ENCODE peak calls at places on chromosomes 12 and 14, in four cellular contexts. F is A549, B is HepG2, G is K562. Z is an unnamed sample.

GRCh38 chr14:69624131-69624530 is 12.7 kb downstream of the SUSD6 start:
- DNase-seq in B (no peak), G (no peak), F (no peak), Z (no peak)

GRCh38 chr12:43362910-43363694 is 188.9 kb downstream of the ADAMTS20 start:
- DNase-seq in G (no peak), F (no peak), B (no peak), Z (no peak)

GRCh38 chr12:3032770-3033537 is 44.2 kb upstream of the TSPAN9 start:
- DNase-seq in B (no peak), G (no peak), F (no peak), Z (no peak)

GRCh38 chr14:100438678-100439592 is 115.8 kb downstream of the SLC25A47 start:
- DNase-seq in G (no peak), F (peak), B (peak), Z (no peak)

GRCh38 chr12:3182426-3182825 is 105.2 kb downstream of the TSPAN9 start:
- DNase-seq in G (no peak), F (no peak), B (no peak), Z (no peak)

GRCh38 chr12:10614056-10614370 is 604 bp upstream of the MAGOHB start:
- DNase-seq in F (no peak), B (no peak), G (no peak), Z (no peak)

GRCh38 chr14:90397401-90398314 is 829 bp downstream of the CALM1 start:
- DNase-seq in F (peak), G (peak), B (peak), Z (peak)

GRCh38 chr12:13190275-13190674 is 6.3 kb upstream of the EMP1 start:
- DNase-seq in G (no peak), F (no peak), B (no peak), Z (no peak)

GRCh38 chr14:22200977-22201605 is 387.9 kb downstream of the DAD1 start:
- DNase-seq in B (peak), F (peak), G (peak), Z (peak)

GRCh38 chr12:64608901-64609542 is 1.3 kb upstream of the RASSF3 start:
- DNase-seq in B (peak), F (peak), G (peak), Z (no peak)

GRCh38 chr12:7107181-7108041 is 1.6 kb downstream of the C1RL start:
- DNase-seq in F (no peak), B (no peak), G (peak), Z (no peak)

GRCh38 chr12:40106655-40107054 is 774 bp upstream of the SLC2A13 start:
- DNase-seq in G (no peak), B (no peak), F (no peak), Z (no peak)

GRCh38 chr12:92107094-92107493 is 38.6 kb downstream of the BTG1 start:
- DNase-seq in F (no peak), B (no peak), G (no peak), Z (no peak)

GRCh38 chr12:2384533-2385328 is 331.9 kb downstream of the CACNA1C start:
- DNase-seq in F (no peak), B (no peak), G (no peak), Z (no peak)

GRCh38 chr14:36317650-36318049 is 2.8 kb downstream of the MBIP start:
- DNase-seq in B (no peak), F (peak), G (no peak), Z (no peak)

GRCh38 chr12:111469406-111469805 is 63.7 kb downstream of the SH2B3 start:
- DNase-seq in G (no peak), B (no peak), F (no peak), Z (no peak)

GRCh38 chr12:124782132-124782531 is 81.5 kb downstream of the SCARB1 start:
- DNase-seq in B (no peak), G (no peak), F (no peak), Z (no peak)

GRCh38 chr14:106842687-106843086 is 1316.3 kb downstream of the TMEM121 start:
- DNase-seq in B (peak), F (peak), G (peak), Z (no peak)

GRCh38 chr14:25411933-25412757 is 362.2 kb upstream of the STXBP6 start:
- DNase-seq in B (no peak), G (peak), F (no peak), Z (peak)

GRCh38 chr12:5083955-5084849 is 40.5 kb downstream of the KCNA5 start:
- DNase-seq in B (peak), G (peak), F (peak), Z (no peak)

GRCh38 chr12:5085896-5086295 is 42.2 kb downstream of the KCNA5 start:
- DNase-seq in B (no peak), G (no peak), F (no peak), Z (no peak)

GRCh38 chr12:5087831-5088554 is 44.3 kb downstream of the KCNA5 start:
- DNase-seq in F (no peak), B (no peak), G (no peak), Z (no peak)

GRCh38 chr12:5094550-5094949 is 50.9 kb downstream of the KCNA5 start:
- DNase-seq in B (no peak), G (no peak), F (no peak), Z (no peak)

DNA sequence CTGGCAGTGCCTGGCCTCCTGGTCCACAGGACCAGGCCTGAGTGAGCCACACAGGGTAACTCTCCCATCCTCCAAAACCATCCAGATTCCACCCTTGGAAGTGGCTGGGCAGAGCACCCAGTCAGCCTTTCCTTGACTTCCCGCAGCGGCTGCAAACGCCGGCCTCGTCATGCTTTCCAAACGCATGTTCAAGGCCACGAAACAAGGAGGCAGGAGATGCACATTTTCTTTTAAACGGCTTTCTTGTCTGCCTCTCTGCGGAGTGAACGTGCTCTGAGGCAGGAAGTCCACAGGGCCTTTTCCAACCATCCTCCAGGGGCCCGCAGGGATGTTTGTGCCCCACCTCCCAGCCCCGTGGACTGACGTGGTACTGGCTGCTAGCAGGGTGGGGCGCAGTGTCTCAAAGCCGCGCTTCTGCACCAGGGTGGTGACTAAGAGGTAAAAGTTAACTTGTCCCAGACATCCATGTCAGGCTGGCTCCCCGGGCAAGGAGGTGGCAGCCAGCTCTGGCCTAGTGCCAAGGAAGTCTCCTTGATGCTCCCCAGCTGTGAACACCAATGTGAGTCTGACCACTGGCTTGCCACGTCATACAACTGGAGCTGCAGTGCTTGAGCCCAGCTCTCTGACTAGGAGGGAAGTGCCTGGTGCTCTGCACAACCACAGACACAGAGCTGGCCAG is 45.0 kb downstream of the KCNA5 start:
- DNase-seq in B (no peak), F (peak), G (no peak), Z (no peak)
- TF ChIP-seq HMGXB4 in B (no peak), F (no peak), G (no peak), Z (no peak)

GRCh38 chr12:82124711-82125110 is 233.5 kb downstream of the CCDC59 start:
- DNase-seq in B (no peak), F (no peak), G (no peak), Z (no peak)
- TF ChIP-seq JUN in B (no peak), F (no peak), G (no peak), Z (no peak)

GRCh38 chr14:63759454-63759853 is 31.6 kb upstream of the SGPP1 start:
- DNase-seq in G (no peak), B (no peak), F (no peak), Z (no peak)

GRCh38 chr14:63752449-63753169 is 24.7 kb upstream of the SGPP1 start:
- DNase-seq in G (no peak), F (no peak), B (peak), Z (no peak)

GRCh38 chr14:63761356-63762117 is 33.7 kb upstream of the SGPP1 start:
- DNase-seq in G (no peak), F (no peak), B (no peak), Z (no peak)

GRCh38 chr14:63760014-63760413 is 32.1 kb upstream of the SGPP1 start:
- DNase-seq in G (no peak), F (no peak), B (no peak), Z (no peak)

DNA sequence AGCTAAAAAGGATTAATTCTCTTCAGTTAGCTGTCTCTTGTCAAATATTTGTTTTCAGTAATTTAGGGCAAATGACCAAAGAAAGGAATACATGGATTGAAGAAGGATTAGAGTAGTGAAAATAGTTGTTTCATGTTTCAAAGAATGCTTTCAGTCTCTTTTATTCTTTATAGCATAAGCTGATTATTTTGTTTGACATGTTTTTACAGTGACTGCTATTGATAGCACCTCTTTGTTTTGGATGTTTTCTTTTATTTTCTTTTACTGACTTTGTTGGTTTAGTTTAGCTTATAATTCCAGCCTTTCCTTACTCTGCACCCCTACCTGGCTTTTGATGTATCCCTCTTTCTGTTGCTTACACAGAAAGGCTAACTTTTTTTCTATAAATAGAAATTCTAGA is 29.3 kb upstream of the SGPP1 start:
- DNase-seq in F (no peak), B (no peak), G (no peak), Z (no peak)
- TF ChIP-seq HMGXB4 in F (no peak), B (no peak), G (no peak), Z (no peak)

GRCh38 chr12:108823804-108824203 is 33.6 kb downstream of the SSH1 start:
- DNase-seq in B (no peak), F (no peak), G (peak), Z (no peak)
- TF ChIP-seq JUN in B (no peak), F (no peak), G (no peak), Z (no peak)

GRCh38 chr14:54474232-54474793 is 14.5 kb downstream of the GMFB start:
- DNase-seq in G (no peak), B (no peak), F (no peak), Z (no peak)

GRCh38 chr14:54475187-54475881 is 13.4 kb downstream of the GMFB start:
- DNase-seq in F (no peak), G (no peak), B (no peak), Z (no peak)

GRCh38 chr14:54470701-54471100 is 18.1 kb downstream of the GMFB start:
- DNase-seq in F (no peak), G (no peak), B (no peak), Z (no peak)

GRCh38 chr14:54471641-54472040 is 17.1 kb downstream of the GMFB start:
- DNase-seq in F (no peak), B (no peak), G (no peak), Z (no peak)

DNA sequence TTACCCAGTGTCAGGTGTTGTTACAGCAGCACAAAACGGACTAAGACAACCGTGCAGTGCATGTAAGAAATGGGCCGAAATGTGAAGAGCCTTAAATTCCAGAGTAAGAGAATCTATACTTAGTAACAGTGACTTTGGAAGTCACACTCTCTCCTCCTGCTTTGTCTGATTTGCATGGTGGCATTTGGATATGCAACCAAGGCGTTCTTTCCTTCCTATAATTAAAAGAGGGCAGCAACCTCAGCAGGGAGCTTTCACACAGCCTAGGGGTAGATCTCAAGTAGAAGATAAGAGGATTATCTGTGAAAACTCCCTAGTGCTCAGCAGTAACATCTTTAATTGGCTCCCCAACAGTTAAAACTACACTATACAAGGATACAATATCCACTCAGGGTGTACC is 16.5 kb downstream of the GMFB start:
- DNase-seq in G (no peak), B (no peak), F (no peak), Z (no peak)
- TF ChIP-seq HMGXB4 in G (no peak), B (no peak), F (no peak), Z (no peak)

GRCh38 chr14:97640031-97640430 is 842.8 kb downstream of the VRK1 start:
- DNase-seq in F (no peak), G (no peak), B (no peak), Z (peak)

GRCh38 chr14:97642631-97643030 is 845.4 kb downstream of the VRK1 start:
- DNase-seq in G (no peak), F (no peak), B (no peak), Z (no peak)

GRCh38 chr14:97638864-97639263 is 841.7 kb downstream of the VRK1 start:
- DNase-seq in F (no peak), G (no peak), B (no peak), Z (no peak)

GRCh38 chr14:97644365-97644764 is 847.2 kb downstream of the VRK1 start:
- DNase-seq in B (no peak), F (no peak), G (no peak), Z (no peak)

GRCh38 chr14:97641827-97642226 is 844.6 kb downstream of the VRK1 start:
- DNase-seq in G (no peak), B (no peak), F (no peak), Z (no peak)
- TF ChIP-seq JUN in G (no peak), B (no peak), F (no peak), Z (no peak)

DNA sequence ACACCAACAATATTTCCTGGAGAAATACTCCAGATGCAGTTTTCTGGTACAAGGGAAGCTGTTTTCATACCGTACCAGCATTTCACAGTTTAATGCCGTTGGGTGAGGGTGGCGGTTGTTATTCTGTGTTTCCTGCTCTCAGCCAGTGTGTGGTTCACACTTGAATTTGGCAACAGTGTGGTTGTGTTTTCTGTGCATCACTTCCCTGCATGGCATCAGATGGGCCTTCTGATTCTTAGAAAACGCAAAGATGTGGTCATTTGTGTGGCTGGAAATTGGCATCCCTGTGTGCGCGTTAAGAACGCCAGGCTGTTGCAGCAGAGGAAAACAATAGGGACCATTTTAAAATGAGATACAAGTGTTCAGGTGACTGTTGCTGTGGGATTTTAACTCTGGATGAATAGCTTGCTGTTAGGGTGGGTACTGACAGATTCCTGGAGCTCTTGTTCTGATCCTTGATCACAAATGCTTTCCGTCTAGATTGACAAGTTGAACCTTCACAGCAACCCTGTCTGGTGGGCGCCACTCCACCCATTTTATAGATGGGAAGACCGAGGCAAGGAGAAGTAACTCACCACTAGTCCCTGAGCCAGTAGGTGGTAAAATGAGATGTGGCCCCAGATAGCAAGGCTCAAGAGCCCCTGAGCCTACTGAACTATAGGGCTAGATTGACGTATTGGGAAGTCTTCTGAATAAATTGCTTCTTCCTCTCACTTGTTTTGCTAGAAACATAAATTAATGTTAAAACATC is 231.2 kb downstream of the CHST11 start:
- DNase-seq in G (no peak), F (no peak), B (no peak), Z (no peak)
- TF ChIP-seq HMGXB4 in G (no peak), F (no peak), B (no peak), Z (no peak)

DNA sequence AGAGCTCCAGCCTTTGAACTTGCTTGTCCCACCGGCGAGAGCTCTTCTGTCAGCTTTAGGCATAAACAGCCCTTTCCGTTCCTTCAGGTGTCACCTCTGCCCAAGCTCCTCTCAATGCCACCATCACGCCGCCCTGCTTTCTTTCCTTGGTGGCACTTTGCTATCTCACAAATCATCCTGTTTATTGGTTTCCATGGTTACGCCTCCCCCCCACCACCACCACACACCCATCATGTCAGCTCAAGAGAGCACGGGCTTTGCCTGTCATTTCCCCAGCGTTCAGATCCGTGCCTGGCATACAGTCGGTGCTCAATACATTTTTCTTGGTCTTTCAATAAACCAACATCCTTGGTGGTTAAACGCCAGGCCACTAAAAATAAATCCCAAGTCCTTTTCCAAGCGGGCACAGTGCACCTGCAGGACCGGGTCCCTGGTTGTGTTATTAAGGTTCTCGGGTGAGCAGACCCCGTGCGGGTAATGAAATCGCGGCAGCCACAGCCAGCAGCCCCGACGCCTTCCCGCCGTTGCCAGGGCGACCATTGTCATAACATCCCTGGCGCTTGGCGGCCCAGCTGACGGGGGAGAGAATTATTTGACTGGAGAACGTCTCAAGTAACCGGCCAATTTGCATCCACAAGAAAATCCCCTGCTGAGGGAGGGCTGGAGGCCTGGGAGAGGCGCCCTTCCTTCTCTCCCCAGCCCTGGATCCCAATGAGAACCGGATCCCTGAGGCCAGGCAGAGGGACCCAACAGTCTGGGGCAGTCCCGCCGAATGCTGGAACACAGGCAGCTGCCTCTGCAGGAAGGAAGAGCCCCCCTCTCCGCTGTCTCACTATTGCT is 92.9 kb downstream of the KSR2 start:
- DNase-seq in B (no peak), F (no peak), G (peak), Z (peak)
- TF ChIP-seq JUN in B (no peak), F (no peak), G (no peak), Z (no peak)

DNA sequence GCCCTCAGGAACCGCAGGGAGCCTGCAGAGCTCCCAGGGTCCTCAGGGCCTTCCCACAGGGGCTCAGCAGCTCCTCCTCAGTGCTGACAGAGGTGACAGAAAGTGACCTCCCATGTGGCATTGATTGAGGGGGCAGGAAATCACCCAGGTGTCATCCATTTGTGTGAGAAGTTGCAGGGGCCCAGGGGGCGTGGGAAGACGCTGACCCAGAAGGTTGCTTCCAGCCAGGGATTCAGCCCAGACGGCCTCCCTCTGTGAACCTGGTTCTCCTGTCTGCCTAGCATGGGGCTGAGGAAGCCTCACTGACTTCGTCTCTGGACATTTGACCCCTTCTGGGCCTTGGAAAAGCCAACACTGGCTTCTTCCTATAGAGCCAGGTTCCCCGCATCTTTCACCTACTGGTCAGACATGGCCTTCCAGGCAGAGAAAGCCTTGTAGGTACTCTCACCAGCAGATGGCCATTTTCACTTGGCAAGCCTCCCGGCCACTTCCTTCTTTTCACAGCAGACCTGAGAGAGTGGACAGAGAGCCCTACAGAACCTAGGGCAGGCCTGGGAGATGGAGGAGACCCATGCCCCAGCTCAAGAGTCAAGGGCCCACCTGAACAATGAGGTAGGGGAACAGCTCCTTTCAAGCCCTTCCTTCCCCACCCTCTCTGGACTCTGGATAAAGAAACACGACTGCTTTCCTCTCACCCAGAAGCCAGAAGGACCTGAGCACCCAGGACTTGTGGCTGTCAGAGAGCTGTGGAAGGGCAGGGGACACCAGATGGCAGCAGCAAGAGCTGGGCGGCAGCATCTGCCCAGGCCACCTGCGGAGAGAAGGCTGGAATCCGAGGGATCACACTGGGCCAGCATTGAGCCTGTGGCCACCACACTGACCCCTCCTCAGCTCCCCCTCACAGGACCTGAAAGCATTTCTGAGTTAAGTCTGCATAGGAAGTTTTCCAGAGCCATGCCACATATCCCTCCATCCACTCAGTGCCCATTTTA is 377.8 kb downstream of the DPF3 start:
- DNase-seq in F (no peak), B (no peak), G (no peak), Z (no peak)
- TF ChIP-seq HMGXB4 in F (no peak), B (no peak), G (no peak), Z (no peak)

Z was measured in WTC11.